ENCODE peak calls at places on chromosomes 11 and 22, in eight cellular contexts. D is AG04449; W is left lung; R is thoracic aorta; Y is T-cell; H is NCI-H1092; M is EH; P is activated CD8-positive, alpha-beta memory T cell treated with anti-CD3 and anti-CD28 coated beads for 4 hours. L is an unnamed sample.

GRCh38 chr11:47010192-47010591 is 73.6 kb downstream of the CSTPP1 start:
- DNase-seq in W (no peak), H (no peak), P (no peak), R (no peak), Y (no peak), D (no peak), M (peak; percentile 25), L (no peak)

GRCh38 chr22:19065298-19065859 is 56.8 kb downstream of the DGCR2 start:
- DNase-seq in M (no peak), D (no peak), H (no peak), R (no peak), W (no peak), Y (no peak), P (no peak), L (no peak)

GRCh38 chr11:33575311-33575710 is 125.3 kb downstream of the C11orf91 start:
- DNase-seq in W (no peak), R (no peak), D (no peak), Y (no peak), H (no peak), P (no peak), M (no peak), L (no peak)

GRCh38 chr11:41795004-41795403 is 335.6 kb upstream of the LRRC4C start:
- DNase-seq in H (no peak), W (no peak), P (no peak), D (no peak), M (no peak), R (no peak), Y (no peak), L (no peak)

GRCh38 chr11:57407010-57407409 is 16.6 kb upstream of the PRG2 start:
- DNase-seq in W (no peak), P (no peak), Y (no peak), R (no peak), D (no peak), M (no peak), H (no peak), L (no peak)

GRCh38 chr11:108959124-108959761 is 294.4 kb downstream of the DDX10 start:
- DNase-seq in W (no peak), Y (no peak), M (no peak), D (no peak), R (no peak), H (no peak), P (no peak), L (no peak)

GRCh38 chr11:118007040-118007439 is 20.8 kb downstream of the IL10RA start:
- DNase-seq in Y (no peak), P (no peak), W (no peak), D (no peak), H (no peak), R (no peak), M (no peak), L (no peak)

GRCh38 chr11:102047305-102047924 is at the start of gene CFAP300:
- DNase-seq in R (peak; percentile 69), H (peak; percentile 15), P (no peak), M (peak; percentile 81), W (peak; percentile 87), D (peak; percentile 9), Y (peak; percentile 22), L (peak; percentile 86)

GRCh38 chr11:78889698-78890097 is 315.0 kb upstream of the NARS2 start:
- DNase-seq in W (no peak), R (no peak), P (no peak), M (no peak), D (no peak), Y (no peak), H (no peak), L (no peak)

GRCh38 chr11:33303541-33303940 is 46.4 kb downstream of the HIPK3 start:
- DNase-seq in W (no peak), P (no peak), H (no peak), D (no peak), M (no peak), R (no peak), Y (no peak), L (no peak)

GRCh38 chr11:109085708-109086373 is 336.1 kb upstream of the C11orf87 start:
- DNase-seq in R (no peak), P (no peak), W (no peak), M (peak; percentile 16), Y (no peak), H (no peak), D (no peak), L (no peak)

GRCh38 chr11:7536102-7536501 is 22.3 kb downstream of the PPFIBP2 start:
- DNase-seq in H (no peak), W (no peak), D (no peak), P (no peak), Y (no peak), M (no peak), R (no peak), L (peak; percentile 66)

GRCh38 chr22:37472418-37473006 is 13.7 kb downstream of the MFNG start:
- DNase-seq in D (no peak), R (no peak), H (no peak), W (no peak), Y (peak; percentile 32), M (peak; percentile 44), P (peak; percentile 17), L (peak; percentile 87)

GRCh38 chr11:62535802-62536201 is 10.8 kb downstream of the AHNAK start:
- DNase-seq in M (no peak), D (no peak), H (no peak), Y (no peak), P (no peak), W (no peak), R (no peak), L (no peak)

GRCh38 chr22:46538816-46539163 is 1.4 kb upstream of the CELSR1 start:
- DNase-seq in M (peak; percentile 73), Y (no peak), R (no peak), P (no peak), D (no peak), H (no peak), W (peak; percentile 62), L (no peak)